ENCODE peak calls at places on chromosomes 16 and 17, in ten cellular contexts. One of them, this sample, is unnamed.

GRCh38 chr17:48841395-48841831 is 10.6 kb downstream of the CALCOCO2 start:
- DNase-seq in Peyer's patch: peak
- DNase-seq in AG04450: peak
- DNase-seq in body of pancreas: peak
- DNase-seq in PC-9: no peak
- DNase-seq in stomach: no peak
- DNase-seq in tibial artery: no peak
- DNase-seq in tibial nerve: peak
- DNase-seq in cardiac muscle cell: peak
- DNase-seq in psoas muscle: no peak
- DNase-seq in this sample: peak

GRCh38 chr17:57986841-57987581 is 1.0 kb downstream of the VEZF1 start:
- DNase-seq in tibial nerve: no peak
- DNase-seq in Peyer's patch: peak
- DNase-seq in cardiac muscle cell: peak
- DNase-seq in stomach: peak
- DNase-seq in PC-9: no peak
- DNase-seq in psoas muscle: peak
- DNase-seq in AG04450: peak
- DNase-seq in tibial artery: peak
- DNase-seq in body of pancreas: peak
- DNase-seq in this sample: peak

GRCh38 chr17:32348483-32348800 is 1.5 kb upstream of the ZNF207 start:
- DNase-seq in stomach: no peak
- DNase-seq in tibial artery: no peak
- DNase-seq in body of pancreas: no peak
- DNase-seq in Peyer's patch: peak
- DNase-seq in cardiac muscle cell: no peak
- DNase-seq in psoas muscle: no peak
- DNase-seq in tibial nerve: no peak
- DNase-seq in AG04450: no peak
- DNase-seq in PC-9: no peak
- DNase-seq in this sample: no peak

GRCh38 chr17:41976142-41976768 is 9.7 kb downstream of the CNP start:
- DNase-seq in tibial artery: no peak
- DNase-seq in Peyer's patch: no peak
- DNase-seq in psoas muscle: peak
- DNase-seq in stomach: no peak
- DNase-seq in tibial nerve: no peak
- DNase-seq in PC-9: no peak
- DNase-seq in AG04450: no peak
- DNase-seq in body of pancreas: no peak
- DNase-seq in cardiac muscle cell: no peak
- DNase-seq in this sample: no peak

GRCh38 chr17:82083009-82083408 is 15.0 kb downstream of the FASN start:
- DNase-seq in Peyer's patch: no peak
- DNase-seq in PC-9: no peak
- DNase-seq in tibial artery: no peak
- DNase-seq in AG04450: no peak
- DNase-seq in body of pancreas: no peak
- DNase-seq in stomach: no peak
- DNase-seq in cardiac muscle cell: no peak
- DNase-seq in tibial nerve: no peak
- DNase-seq in psoas muscle: no peak
- DNase-seq in this sample: no peak

GRCh38 chr16:71628810-71629209 is 2.8 kb downstream of the MARVELD3 start:
- DNase-seq in cardiac muscle cell: peak
- DNase-seq in Peyer's patch: no peak
- DNase-seq in psoas muscle: no peak
- DNase-seq in PC-9: no peak
- DNase-seq in body of pancreas: peak
- DNase-seq in stomach: no peak
- DNase-seq in tibial nerve: no peak
- DNase-seq in AG04450: no peak
- DNase-seq in tibial artery: no peak
- DNase-seq in this sample: peak

GRCh38 chr17:46949291-46950174 is 26.6 kb downstream of the GOSR2 start:
- DNase-seq in Peyer's patch: no peak
- DNase-seq in PC-9: peak
- DNase-seq in cardiac muscle cell: no peak
- DNase-seq in tibial nerve: no peak
- DNase-seq in psoas muscle: no peak
- DNase-seq in AG04450: no peak
- DNase-seq in tibial artery: no peak
- DNase-seq in stomach: no peak
- DNase-seq in body of pancreas: no peak
- DNase-seq in this sample: no peak

GRCh38 chr17:57876023-57876865 is 26.4 kb upstream of the MRPS23 start:
- DNase-seq in body of pancreas: no peak
- DNase-seq in stomach: no peak
- DNase-seq in AG04450: no peak
- DNase-seq in cardiac muscle cell: no peak
- DNase-seq in Peyer's patch: no peak
- DNase-seq in PC-9: no peak
- DNase-seq in tibial artery: no peak
- DNase-seq in psoas muscle: no peak
- DNase-seq in tibial nerve: no peak
- DNase-seq in this sample: no peak

GRCh38 chr17:60421273-60422161 is 772 bp upstream of the CHCT1 start:
- DNase-seq in stomach: peak
- DNase-seq in cardiac muscle cell: peak
- DNase-seq in AG04450: no peak
- DNase-seq in body of pancreas: peak
- DNase-seq in psoas muscle: peak
- DNase-seq in Peyer's patch: peak
- DNase-seq in tibial nerve: peak
- DNase-seq in PC-9: peak
- DNase-seq in tibial artery: peak
- DNase-seq in this sample: peak

GRCh38 chr17:37475713-37476420 is 13.8 kb upstream of the DUSP14 start:
- DNase-seq in cardiac muscle cell: no peak
- DNase-seq in tibial nerve: no peak
- DNase-seq in tibial artery: no peak
- DNase-seq in body of pancreas: no peak
- DNase-seq in AG04450: no peak
- DNase-seq in psoas muscle: no peak
- DNase-seq in PC-9: no peak
- DNase-seq in Peyer's patch: no peak
- DNase-seq in stomach: no peak
- DNase-seq in this sample: no peak

GRCh38 chr17:29196784-29197515 is 16.8 kb upstream of the MYO18A start:
- DNase-seq in stomach: no peak
- DNase-seq in AG04450: no peak
- DNase-seq in cardiac muscle cell: no peak
- DNase-seq in Peyer's patch: no peak
- DNase-seq in PC-9: no peak
- DNase-seq in tibial artery: no peak
- DNase-seq in tibial nerve: no peak
- DNase-seq in psoas muscle: no peak
- DNase-seq in body of pancreas: no peak
- DNase-seq in this sample: no peak
- H3K27ac ChIP-seq in stomach: no peak
- H3K27ac ChIP-seq in AG04450: no peak
- H3K27ac ChIP-seq in cardiac muscle cell: no peak
- H3K27ac ChIP-seq in Peyer's patch: no peak
- H3K27ac ChIP-seq in PC-9: no peak
- H3K27ac ChIP-seq in tibial artery: no peak
- H3K27ac ChIP-seq in tibial nerve: no peak
- H3K27ac ChIP-seq in psoas muscle: no peak
- H3K27ac ChIP-seq in body of pancreas: no peak
- H3K27ac ChIP-seq in this sample: no peak

GRCh38 chr17:79400989-79401703 is 209.7 kb downstream of the RBFOX3 start:
- DNase-seq in stomach: peak
- DNase-seq in PC-9: peak
- DNase-seq in tibial nerve: peak
- DNase-seq in psoas muscle: peak
- DNase-seq in AG04450: peak
- DNase-seq in Peyer's patch: peak
- DNase-seq in tibial artery: peak
- DNase-seq in cardiac muscle cell: peak
- DNase-seq in body of pancreas: peak
- DNase-seq in this sample: peak
- H3K4me3 ChIP-seq in stomach: peak
- H3K4me3 ChIP-seq in PC-9: no peak
- H3K4me3 ChIP-seq in tibial nerve: peak
- H3K4me3 ChIP-seq in psoas muscle: peak
- H3K4me3 ChIP-seq in AG04450: peak
- H3K4me3 ChIP-seq in Peyer's patch: no peak
- H3K4me3 ChIP-seq in tibial artery: no peak
- H3K4me3 ChIP-seq in cardiac muscle cell: no peak
- H3K4me3 ChIP-seq in body of pancreas: no peak
- H3K4me3 ChIP-seq in this sample: no peak

GRCh38 chr17:73262676-73263642 is 1.3 kb upstream of the CPSF4L start:
- DNase-seq in tibial artery: no peak
- DNase-seq in body of pancreas: no peak
- DNase-seq in psoas muscle: peak
- DNase-seq in PC-9: no peak
- DNase-seq in tibial nerve: no peak
- DNase-seq in AG04450: no peak
- DNase-seq in stomach: no peak
- DNase-seq in cardiac muscle cell: peak
- DNase-seq in Peyer's patch: no peak
- DNase-seq in this sample: no peak

GRCh38 chr17:73266796-73267195 is 5.1 kb upstream of the CPSF4L start:
- DNase-seq in AG04450: no peak
- DNase-seq in stomach: no peak
- DNase-seq in Peyer's patch: no peak
- DNase-seq in psoas muscle: no peak
- DNase-seq in tibial nerve: no peak
- DNase-seq in cardiac muscle cell: no peak
- DNase-seq in body of pancreas: no peak
- DNase-seq in tibial artery: no peak
- DNase-seq in PC-9: no peak
- DNase-seq in this sample: no peak

GRCh38 chr17:73268582-73269328 is 7.1 kb upstream of the CPSF4L start:
- DNase-seq in body of pancreas: peak
- DNase-seq in cardiac muscle cell: no peak
- DNase-seq in psoas muscle: no peak
- DNase-seq in tibial nerve: no peak
- DNase-seq in stomach: no peak
- DNase-seq in Peyer's patch: no peak
- DNase-seq in PC-9: no peak
- DNase-seq in AG04450: no peak
- DNase-seq in tibial artery: no peak
- DNase-seq in this sample: no peak

GRCh38 chr17:73267648-73268537 is 6.2 kb upstream of the CPSF4L start:
- DNase-seq in PC-9: peak
- DNase-seq in AG04450: no peak
- DNase-seq in tibial nerve: no peak
- DNase-seq in body of pancreas: no peak
- DNase-seq in psoas muscle: no peak
- DNase-seq in cardiac muscle cell: no peak
- DNase-seq in Peyer's patch: no peak
- DNase-seq in tibial artery: no peak
- DNase-seq in stomach: no peak
- DNase-seq in this sample: no peak

GRCh38 chr17:73265646-73266640 is 4.3 kb upstream of the CPSF4L start:
- DNase-seq in PC-9: no peak
- DNase-seq in stomach: no peak
- DNase-seq in psoas muscle: no peak
- DNase-seq in AG04450: no peak
- DNase-seq in Peyer's patch: no peak
- DNase-seq in tibial artery: no peak
- DNase-seq in body of pancreas: no peak
- DNase-seq in tibial nerve: no peak
- DNase-seq in cardiac muscle cell: no peak
- DNase-seq in this sample: no peak
- TF ChIP-seq CTCF in PC-9: no peak
- TF ChIP-seq CTCF in stomach: no peak
- TF ChIP-seq CTCF in psoas muscle: no peak
- TF ChIP-seq CTCF in AG04450: no peak
- TF ChIP-seq CTCF in Peyer's patch: no peak
- TF ChIP-seq CTCF in tibial artery: no peak
- TF ChIP-seq CTCF in body of pancreas: no peak
- TF ChIP-seq CTCF in tibial nerve: no peak
- TF ChIP-seq CTCF in cardiac muscle cell: no peak
- TF ChIP-seq CTCF in this sample: no peak

DNA sequence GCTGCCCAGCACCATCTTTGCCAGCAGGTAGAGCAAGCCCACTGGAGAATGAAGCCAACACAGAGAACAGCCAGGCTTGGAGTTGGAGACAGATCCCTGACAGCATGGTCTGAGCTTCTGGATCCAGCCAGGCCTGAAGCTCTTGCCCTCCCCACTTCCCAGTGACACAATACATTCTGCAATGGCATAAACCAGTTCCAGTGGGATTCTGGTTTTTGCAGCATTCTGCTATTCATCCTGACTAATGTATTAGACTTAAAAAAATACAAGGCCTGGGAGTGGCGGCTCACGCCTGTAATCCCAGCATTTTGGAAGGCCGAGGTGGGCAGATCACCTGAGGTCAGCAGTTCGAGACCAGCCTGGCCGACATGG is 40.6 kb upstream of the LITAF start:
- DNase-seq in tibial artery: no peak
- DNase-seq in PC-9: no peak
- DNase-seq in Peyer's patch: no peak
- DNase-seq in AG04450: no peak
- DNase-seq in psoas muscle: no peak
- DNase-seq in tibial nerve: no peak
- DNase-seq in stomach: no peak
- DNase-seq in cardiac muscle cell: no peak
- DNase-seq in body of pancreas: no peak
- DNase-seq in this sample: no peak
- H3K27ac ChIP-seq in tibial artery: no peak
- H3K27ac ChIP-seq in PC-9: peak
- H3K27ac ChIP-seq in Peyer's patch: no peak
- H3K27ac ChIP-seq in AG04450: no peak
- H3K27ac ChIP-seq in psoas muscle: no peak
- H3K27ac ChIP-seq in tibial nerve: no peak
- H3K27ac ChIP-seq in stomach: no peak
- H3K27ac ChIP-seq in cardiac muscle cell: no peak
- H3K27ac ChIP-seq in body of pancreas: no peak
- H3K27ac ChIP-seq in this sample: no peak

DNA sequence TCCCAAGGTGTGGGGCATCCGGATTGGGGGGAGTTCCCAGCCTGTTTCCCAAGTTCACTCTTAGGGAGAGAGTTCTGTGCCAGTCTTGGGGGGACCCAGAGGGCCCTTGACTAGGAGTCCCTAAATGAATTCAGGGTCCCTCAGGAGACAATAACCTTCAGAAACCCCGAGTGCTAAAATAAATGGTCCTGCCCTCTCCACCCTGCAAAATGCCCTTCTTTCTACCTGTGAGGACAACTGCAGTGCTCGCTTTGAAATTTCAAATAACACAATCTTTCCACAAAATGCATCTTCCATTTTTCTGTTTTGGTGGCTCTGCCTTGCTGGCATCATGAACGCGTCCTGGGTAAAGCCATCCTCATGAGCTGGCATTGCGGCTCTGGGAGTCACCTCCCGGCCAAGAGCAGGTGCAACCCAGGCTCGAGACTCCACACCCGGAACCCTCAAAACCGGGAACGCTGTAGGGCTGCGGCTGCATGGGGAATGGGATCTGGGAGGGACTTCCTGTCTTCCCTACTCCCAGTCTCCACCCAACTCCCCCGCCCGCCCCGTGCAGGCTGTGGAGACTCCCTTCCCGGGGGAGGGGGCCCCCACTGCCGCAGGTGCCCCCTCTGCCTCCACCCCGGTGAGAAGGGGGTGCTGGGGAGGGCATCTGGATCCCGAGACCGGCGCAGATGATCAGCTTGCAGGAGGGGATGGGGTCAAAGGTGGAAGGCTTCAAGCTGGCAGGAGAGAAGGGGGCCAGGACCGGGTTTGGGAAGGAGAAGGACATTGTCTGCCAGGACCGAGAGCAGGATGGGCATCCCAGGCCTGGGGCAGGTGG is at the start of gene ZNF205:
- DNase-seq in stomach: peak
- DNase-seq in Peyer's patch: peak
- DNase-seq in AG04450: no peak
- DNase-seq in tibial nerve: peak
- DNase-seq in cardiac muscle cell: peak
- DNase-seq in psoas muscle: peak
- DNase-seq in tibial artery: peak
- DNase-seq in body of pancreas: peak
- DNase-seq in PC-9: peak
- DNase-seq in this sample: peak
- H3K4me3 ChIP-seq in stomach: peak
- H3K4me3 ChIP-seq in Peyer's patch: peak
- H3K4me3 ChIP-seq in AG04450: peak
- H3K4me3 ChIP-seq in tibial nerve: peak
- H3K4me3 ChIP-seq in cardiac muscle cell: peak
- H3K4me3 ChIP-seq in psoas muscle: peak
- H3K4me3 ChIP-seq in tibial artery: peak
- H3K4me3 ChIP-seq in body of pancreas: peak
- H3K4me3 ChIP-seq in PC-9: peak
- H3K4me3 ChIP-seq in this sample: peak